ENCODE peak calls at places on chromosomes 4 and X, in nine cellular contexts. A is Right ventricle myocardium inferior; Z is stimulated activated naive CD8-positive, alpha-beta T cell treated with anti-CD3 and anti-CD28 coated beads, Interleukin-15, Interleukin-2, amounts not matched to agents 100 U/mL and 50 U/mL, for 24 hours; Q is psoas muscle; D is CD4-positive, alpha-beta T cell; J is upper lobe of left lung; N is naive B cell; Y is HCT116; X is activated naive CD4-positive, alpha-beta T cell treated with anti-CD3 and anti-CD28 coated beads, Interleukin-2, amount 50 U/mL, for 72 hours. E is an unnamed sample.
A peak's percentile ranks its signal among the peaks of the same experiment; 100 is the strongest.

GRCh38 chr4:129822708-129823504 is 727.0 kb downstream of the C4orf33 start:
- ATAC-seq in A (no peak), Z (no peak), Q (peak; percentile 33), D (no peak), J (no peak), N (no peak), Y (peak; percentile 55), X (no peak), E (no peak)

GRCh38 chr4:136025540-136025939 is 1506.8 kb downstream of the PCDH18 start:
- ATAC-seq in A (no peak), Z (no peak), Q (no peak), D (no peak), J (no peak), N (no peak), Y (no peak), X (no peak), E (no peak)

GRCh38 chrX:134803060-134803459 is 144.8 kb upstream of the PLAC1 start:
- ATAC-seq in A (no peak), Z (no peak), Q (no peak), D (no peak), J (no peak), N (no peak), Y (no peak), X (no peak), E (no peak)

GRCh38 chr4:117771647-117772337 is 262.5 kb upstream of the NDST3 start:
- ATAC-seq in A (no peak), Z (no peak), Q (no peak), D (no peak), J (no peak), N (no peak), Y (peak; percentile 69), X (no peak), E (no peak)

GRCh38 chrX:153948847-153949819 is 4.7 kb upstream of the RENBP start:
- ATAC-seq in A (no peak), Z (no peak), Q (no peak), D (no peak), J (no peak), N (no peak), Y (no peak), X (no peak), E (no peak)

GRCh38 chrX:97984641-97985040 is 1100.9 kb downstream of the RPA4 start:
- ATAC-seq in A (no peak), Z (no peak), Q (no peak), D (no peak), J (no peak), N (no peak), Y (no peak), X (no peak), E (no peak)

GRCh38 chrX:136736690-136737089 is 44.0 kb downstream of the ARHGEF6 start:
- ATAC-seq in A (no peak), Z (no peak), Q (no peak), D (no peak), J (no peak), N (no peak), Y (no peak), X (no peak), E (no peak)

GRCh38 chr4:138835833-138836521 is 179.6 kb upstream of the NOCT start:
- ATAC-seq in A (peak; percentile 88), Z (no peak), Q (no peak), D (no peak), J (no peak), N (no peak), Y (no peak), X (no peak), E (no peak)

GRCh38 chrX:48520455-48520854 is 1.2 kb upstream of the EBP start:
- ATAC-seq in A (no peak), Z (no peak), Q (no peak), D (no peak), J (no peak), N (no peak), Y (no peak), X (no peak), E (no peak)

GRCh38 chr4:7299908-7300710 is 107.8 kb downstream of the SORCS2 start:
- ATAC-seq in A (no peak), Z (no peak), Q (no peak), D (no peak), J (no peak), N (no peak), Y (no peak), X (no peak), E (no peak)

GRCh38 chrX:13489451-13489850 is 80.0 kb upstream of the EGFL6 start:
- ATAC-seq in A (no peak), Z (no peak), Q (no peak), D (no peak), J (peak; percentile 67), N (no peak), Y (no peak), X (no peak), E (no peak)

GRCh38 chr4:82528868-82529267 is 32.9 kb downstream of the TMEM150C start:
- ATAC-seq in A (peak; percentile 37), Z (no peak), Q (no peak), D (no peak), J (peak; percentile 36), N (no peak), Y (peak; percentile 44), X (no peak), E (no peak)

GRCh38 chrX:153614818-153615217 is 15.9 kb upstream of the CCNQ start:
- ATAC-seq in A (no peak), Z (no peak), Q (no peak), D (peak; percentile 42), J (no peak), N (no peak), Y (no peak), X (no peak), E (no peak)

GRCh38 chr4:31088600-31089230 is 368.5 kb downstream of the PCDH7 start:
- ATAC-seq in A (peak; percentile 76), Z (no peak), Q (no peak), D (no peak), J (no peak), N (no peak), Y (peak; percentile 50), X (no peak), E (no peak)

GRCh38 chr4:117811731-117812130 is 222.6 kb upstream of the NDST3 start:
- ATAC-seq in A (no peak), Z (no peak), Q (no peak), D (no peak), J (no peak), N (no peak), Y (no peak), X (no peak), E (no peak)

E was measured in stimulated activated memory B cell treated with anti-CD40 and anti-IgM and Interleukin-4, amounts not matched to agents 10 μg/mL and 1 μg/mL and 100 μg/mL, for 72 hours.